ENCODE peak calls at places on chromosome 14, in four cellular contexts. T, M, C and F are unnamed samples.

GRCh38 chr14:23580152-23580926 is 1.7 kb upstream of the JPH4 start:
- DNase-seq in T (no peak), M (no peak), C (peak; percentile 10), F (no peak)

GRCh38 chr14:93977790-93978581 is 1.6 kb upstream of the ASB2 start:
- DNase-seq in T (no peak), M (no peak), C (no peak), F (no peak)

GRCh38 chr14:79016828-79017505 is 846.8 kb downstream of the NRXN3 start:
- DNase-seq in T (no peak), M (no peak), C (peak; percentile 10), F (no peak)

GRCh38 chr14:64196668-64197411 is 97.3 kb downstream of the ESR2 start:
- DNase-seq in T (no peak), M (no peak), C (no peak), F (peak; percentile 78)

GRCh38 chr14:21090940-21091663 is 7.4 kb downstream of the ZNF219 start:
- DNase-seq in T (no peak), M (no peak), C (no peak), F (no peak)

GRCh38 chr14:38065101-38065762 is 142.5 kb upstream of the SSTR1 start:
- DNase-seq in T (no peak), M (no peak), C (no peak), F (no peak)

GRCh38 chr14:75229923-75230792 is 48.5 kb upstream of the FOS start:
- DNase-seq in T (peak; percentile 64), M (peak; percentile 55), C (no peak), F (no peak)

GRCh38 chr14:35571598-35571997 is 37.6 kb downstream of the INSM2 start:
- DNase-seq in T (no peak), M (no peak), C (no peak), F (no peak)

GRCh38 chr14:105711841-105712460 is 185.6 kb downstream of the TMEM121 start:
- DNase-seq in T (no peak), M (no peak), C (no peak), F (no peak)

GRCh38 chr14:23862513-23862912 is 91.1 kb upstream of the DHRS4 start:
- DNase-seq in T (no peak), M (no peak), C (no peak), F (no peak)

GRCh38 chr14:39265741-39266588 is 32.2 kb downstream of the MIA2 start:
- DNase-seq in T (no peak), M (no peak), C (no peak), F (no peak)

GRCh38 chr14:101963611-101964296 is 619 bp upstream of the DYNC1H1 start:
- DNase-seq in T (no peak), M (no peak), C (no peak), F (no peak)

GRCh38 chr14:99538275-99538674 is 57.1 kb downstream of the CCNK start:
- DNase-seq in T (peak; percentile 38), M (no peak), C (no peak), F (no peak)

GRCh38 chr14:99408971-99409289 is 71.7 kb downstream of the SETD3 start:
- DNase-seq in T (no peak), M (no peak), C (no peak), F (no peak)

GRCh38 chr14:79649856-79650255 is 561.4 kb downstream of the DIO2 start:
- DNase-seq in T (no peak), M (no peak), C (no peak), F (no peak)

GRCh38 chr14:92897922-92898599 is 24.9 kb upstream of the CHGA start:
- DNase-seq in T (no peak), M (no peak), C (no peak), F (no peak)

GRCh38 chr14:64387232-64387737 is 868 bp upstream of the MTHFD1 start:
- DNase-seq in T (peak; percentile 41), M (peak; percentile 19), C (peak; percentile 10), F (no peak)

GRCh38 chr14:74574706-74575105 is 37.3 kb downstream of the LTBP2 start:
- DNase-seq in T (no peak), M (no peak), C (no peak), F (no peak)

GRCh38 chr14:64628940-64629403 is 75.3 kb upstream of the PLEKHG3 start:
- DNase-seq in T (peak; percentile 83), M (no peak), C (no peak), F (no peak)

GRCh38 chr14:75831455-75831854 is 150.3 kb downstream of the TGFB3 start:
- DNase-seq in T (no peak), M (peak; percentile 50), C (peak; percentile 27), F (no peak)

GRCh38 chr14:92122351-92122677 is 545 bp downstream of the CPSF2 start:
- DNase-seq in T (peak; percentile 10), M (no peak), C (peak; percentile 18), F (no peak)

GRCh38 chr14:89615421-89615820 is 198.4 kb upstream of the FOXN3 start:
- DNase-seq in T (no peak), M (no peak), C (no peak), F (no peak)

GRCh38 chr14:73935666-73936065 is 14.2 kb downstream of the FAM161B start:
- DNase-seq in T (peak; percentile 75), M (peak; percentile 26), C (no peak), F (no peak)

GRCh38 chr14:105013150-105013787 is 7.6 kb downstream of the CDCA4 start:
- DNase-seq in T (no peak), M (no peak), C (no peak), F (no peak)

GRCh38 chr14:37036669-37037341 is 135.6 kb downstream of the SLC25A21 start:
- DNase-seq in T (no peak), M (no peak), C (peak; percentile 33), F (no peak)

GRCh38 chr14:21001218-21001617 is 2.1 kb downstream of the SLC39A2 start:
- DNase-seq in T (no peak), M (no peak), C (no peak), F (peak; percentile 49)

DNA sequence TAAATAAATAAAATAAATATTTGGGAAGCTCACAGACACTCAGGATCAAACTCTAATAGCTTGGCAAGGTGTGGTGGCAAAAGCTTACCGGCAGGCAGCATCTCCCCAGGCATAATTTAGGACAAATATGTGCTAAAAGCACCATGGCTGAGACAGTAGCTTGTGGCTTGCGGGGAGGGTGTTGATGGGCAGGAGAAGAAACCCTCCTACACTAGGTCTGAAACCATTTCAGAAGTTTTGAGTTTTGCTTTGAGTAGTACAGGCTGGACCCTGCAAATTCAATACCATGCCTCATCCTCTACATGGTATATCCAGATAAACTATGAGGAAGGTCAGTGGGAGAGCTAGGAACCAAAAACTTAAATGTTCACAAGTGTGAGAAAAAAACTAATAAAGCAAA is 33.1 kb downstream of the MAP3K9 start:
- DNase-seq in T (no peak), M (no peak), C (no peak), F (no peak)
- TF ChIP-seq USF2 in T (no peak), M (no peak), C (no peak), F (no peak)

GRCh38 chr14:103057372-103058208 is at the start of gene CDC42BPB:
- DNase-seq in T (peak; percentile 75), M (peak; percentile 88), C (peak; percentile 66), F (peak; percentile 86)
- TF ChIP-seq PHF8 in T (peak; percentile 56), M (no peak), C (peak; percentile 82), F (peak; percentile 41)

DNA sequence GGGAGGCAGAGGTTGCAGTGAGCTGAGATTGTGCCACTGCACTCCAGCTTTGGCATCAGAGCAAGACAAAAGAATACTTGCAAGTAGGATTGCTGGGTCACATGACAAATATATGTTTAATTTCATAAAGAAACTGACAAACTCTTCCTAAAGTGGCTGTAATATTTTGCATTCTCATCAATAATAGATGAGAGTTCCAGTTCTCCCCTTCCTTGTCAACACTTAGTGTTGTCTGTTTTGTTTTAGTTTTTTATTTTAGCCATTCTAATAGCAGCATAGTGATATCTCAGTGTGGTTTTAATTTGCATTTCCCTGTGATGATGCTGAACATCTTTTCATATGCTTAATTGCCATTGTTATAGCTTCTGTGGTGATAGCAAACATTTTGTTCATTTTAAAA is 31.2 kb downstream of the SLC39A9 start:
- DNase-seq in T (no peak), M (no peak), C (no peak), F (no peak)
- TF ChIP-seq USF2 in T (no peak), M (no peak), C (no peak), F (no peak)

DNA sequence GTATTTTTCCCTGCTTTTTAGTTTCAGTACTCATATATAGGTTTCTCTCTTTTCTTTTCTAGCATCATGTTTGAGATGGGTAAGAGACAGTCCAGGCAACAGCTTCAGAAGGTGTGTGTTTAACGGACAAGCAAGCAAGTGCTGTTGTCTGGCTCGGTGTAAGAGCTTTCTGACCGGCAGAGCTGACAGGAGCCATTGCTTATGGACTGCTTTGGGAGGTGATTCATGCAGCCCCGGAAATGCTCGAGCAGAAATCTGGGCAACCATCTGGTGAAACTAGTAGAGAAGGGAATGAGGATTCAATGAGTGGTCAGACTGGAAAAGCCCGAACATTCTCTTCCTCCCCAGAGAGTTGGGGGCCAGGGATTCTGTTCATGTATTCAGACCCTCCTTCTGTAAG is 24.4 kb downstream of the TUNAR start:
- DNase-seq in T (no peak), M (no peak), C (no peak), F (no peak)
- TF ChIP-seq PHF8 in T (no peak), M (no peak), C (no peak), F (no peak)